ENCODE peak calls at places on chromosomes 12 and 14, in four cellular contexts. J is neural crest cell; M is CD4-positive, alpha-beta T cell; U is cardiac fibroblast. G is an unnamed sample.

GRCh38 chr12:43551971-43552559 is at the start of gene ADAMTS20:
- DNase-seq in J (peak; percentile 77), M (no peak), U (peak; percentile 2), G (no peak)

GRCh38 chr14:58740584-58740983 is 102.8 kb downstream of the DACT1 start:
- DNase-seq in J (no peak), M (no peak), U (no peak), G (no peak)

GRCh38 chr14:52906141-52906601 is 44.7 kb downstream of the FERMT2 start:
- DNase-seq in J (no peak), M (no peak), U (peak; percentile 76), G (no peak)

GRCh38 chr12:16349132-16349463 is 1.7 kb downstream of the MGST1 start:
- DNase-seq in J (no peak), M (no peak), U (peak; percentile 95), G (peak; percentile 68)

GRCh38 chr12:31781894-31782540 is 53.2 kb upstream of the AMN1 start:
- DNase-seq in J (no peak), M (no peak), U (no peak), G (no peak)

GRCh38 chr14:24135834-24136683 is at the start of gene PSME1:
- DNase-seq in J (peak; percentile 87), M (peak; percentile 94), U (peak; percentile 89), G (peak; percentile 87)

GRCh38 chr12:132398386-132398991 is 69.1 kb upstream of the GALNT9 start:
- DNase-seq in J (no peak), M (no peak), U (no peak), G (peak; percentile 27)

GRCh38 chr12:11576104-11576503 is 73.4 kb upstream of the ETV6 start:
- DNase-seq in J (no peak), M (no peak), U (peak; percentile 64), G (peak; percentile 64)

GRCh38 chr14:93115920-93116675 is at the start of gene ITPK1:
- DNase-seq in J (peak; percentile 52), M (peak; percentile 45), U (peak; percentile 66), G (no peak)

GRCh38 chr14:88128811-88129210 is 123.9 kb downstream of the GPR65 start:
- DNase-seq in J (no peak), M (no peak), U (peak; percentile 11), G (no peak)

GRCh38 chr12:78562358-78563205 is 302.0 kb upstream of the SYT1 start:
- DNase-seq in J (no peak), M (no peak), U (peak; percentile 47), G (no peak)

GRCh38 chr12:30329281-30329680 is 366.4 kb downstream of the IPO8 start:
- DNase-seq in J (no peak), M (no peak), U (peak; percentile 27), G (no peak)

GRCh38 chr12:916240-916639 is 33.3 kb downstream of the RAD52 start:
- DNase-seq in J (no peak), M (peak; percentile 13), U (no peak), G (no peak)

GRCh38 chr14:93023039-93023438 is 92.7 kb downstream of the ITPK1 start:
- DNase-seq in J (no peak), M (no peak), U (no peak), G (no peak)

GRCh38 chr14:61601923-61602732 is 93.2 kb upstream of the HIF1A start:
- DNase-seq in J (no peak), M (no peak), U (no peak), G (no peak)

GRCh38 chr12:32726286-32726685 is 29.4 kb downstream of the YARS2 start:
- DNase-seq in J (no peak), M (no peak), U (no peak), G (no peak)

GRCh38 chr14:26163761-26164160 is 434.1 kb downstream of the NOVA1 start:
- DNase-seq in J (no peak), M (no peak), U (peak; percentile 72), G (no peak)

GRCh38 chr12:78866518-78866917 is 1.9 kb downstream of the SYT1 start:
- DNase-seq in J (no peak), M (no peak), U (no peak), G (no peak)

GRCh38 chr12:89528434-89528833 is 2.6 kb upstream of the POC1B start:
- DNase-seq in J (no peak), M (no peak), U (no peak), G (no peak)

GRCh38 chr12:89521348-89522238 is 3.0 kb downstream of the GALNT4 start:
- DNase-seq in J (no peak), M (no peak), U (no peak), G (no peak)

GRCh38 chr12:89525824-89526770 is at the start of gene POC1B:
- DNase-seq in J (peak; percentile 69), M (peak; percentile 46), U (peak; percentile 79), G (peak; percentile 56)

GRCh38 chr12:89524201-89525001 is at the start of gene GALNT4:
- DNase-seq in J (peak; percentile 81), M (peak; percentile 69), U (peak; percentile 90), G (peak; percentile 89)

GRCh38 chr12:89525002-89525823 is 617 bp upstream of the GALNT4 start:
- DNase-seq in J (peak; percentile 35), M (peak; percentile 25), U (no peak), G (peak; percentile 44)
- TF ChIP-seq CTCF in J (peak; percentile 49), M (peak; percentile 10), U (no peak), G (peak; percentile 40)

GRCh38 chr14:101961746-101962502 is 2.4 kb upstream of the DYNC1H1 start:
- DNase-seq in J (no peak), M (no peak), U (no peak), G (no peak)

GRCh38 chr14:101963611-101964296 is 619 bp upstream of the DYNC1H1 start:
- DNase-seq in J (no peak), M (no peak), U (no peak), G (no peak)

GRCh38 chr14:101963052-101963451 is 1.3 kb upstream of the DYNC1H1 start:
- DNase-seq in J (no peak), M (no peak), U (no peak), G (no peak)

GRCh38 chr14:101961011-101961721 is 3.2 kb upstream of the DYNC1H1 start:
- DNase-seq in J (peak; percentile 70), M (peak; percentile 68), U (peak; percentile 87), G (peak; percentile 71)

DNA sequence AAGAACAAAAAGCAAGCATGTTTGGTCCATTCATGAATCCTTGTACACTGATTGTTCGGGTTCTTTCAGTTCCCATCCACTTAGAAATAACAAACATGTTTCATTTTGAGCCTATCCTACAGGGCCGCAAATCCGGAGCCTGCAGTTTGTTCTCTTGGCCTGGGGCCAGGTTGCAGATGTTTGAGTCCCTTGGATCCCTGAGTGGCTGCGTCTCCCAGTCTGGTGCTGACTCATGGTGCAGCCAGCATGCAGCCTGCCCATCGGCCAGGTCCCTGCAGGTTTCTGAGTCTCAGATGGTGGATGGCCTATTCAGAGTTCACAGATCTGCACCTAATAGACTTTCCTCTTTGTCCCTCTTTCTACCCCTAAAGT is 1.9 kb upstream of the DYNC1H1 start:
- DNase-seq in J (no peak), M (no peak), U (peak; percentile 86), G (no peak)
- TF ChIP-seq CTCF in J (no peak), M (no peak), U (no peak), G (no peak)

DNA sequence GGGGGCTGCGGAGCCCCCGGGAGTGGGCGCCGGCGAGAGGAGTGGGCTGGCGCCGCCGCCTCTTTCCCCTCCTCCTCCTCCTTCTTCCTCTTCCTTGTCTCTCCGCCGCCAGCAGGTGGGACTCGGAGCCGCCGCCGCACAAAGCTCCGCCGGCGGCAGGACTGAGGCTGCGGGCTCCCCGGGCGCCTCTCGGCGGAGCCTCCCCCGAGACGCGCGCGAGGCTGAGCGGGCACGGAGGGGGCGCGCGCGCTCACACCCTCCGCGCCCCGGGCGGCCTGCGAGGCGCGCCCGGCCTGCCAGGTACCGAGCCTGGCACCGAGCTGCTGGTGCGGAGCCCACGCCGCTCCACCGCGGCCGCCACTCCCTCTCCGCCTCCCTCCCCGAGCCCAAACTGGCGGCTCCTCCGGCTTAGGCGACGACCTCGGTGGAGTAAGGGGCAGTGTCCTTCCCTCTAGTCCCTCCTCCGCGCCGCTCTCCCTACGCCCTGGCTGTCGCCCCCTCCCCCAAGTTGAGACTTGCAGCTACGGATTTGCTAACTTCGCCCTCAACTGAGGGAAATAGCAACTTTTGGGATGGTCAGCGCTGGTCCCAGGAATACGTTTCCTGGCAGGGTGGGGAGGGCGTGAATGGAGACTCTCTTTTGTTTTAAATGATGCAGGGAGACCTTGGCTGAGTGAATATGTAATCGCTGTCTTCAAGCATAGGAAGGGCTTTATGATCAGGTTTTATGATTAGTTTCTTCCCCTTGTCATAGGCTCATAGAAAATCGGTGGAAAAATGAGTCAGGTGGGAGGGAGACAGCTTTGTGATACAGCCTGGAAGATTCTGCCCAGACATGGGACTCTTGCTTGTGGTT is 199.5 kb upstream of the CAND1 start:
- DNase-seq in J (peak; percentile 57), M (peak; percentile 26), U (peak; percentile 3), G (no peak)
- TF ChIP-seq CTCF in J (peak; percentile 32), M (no peak), U (no peak), G (no peak)

GRCh38 chr12:48978741-48979601 is 849 bp downstream of the WNT1 start:
- DNase-seq in J (no peak), M (no peak), U (no peak), G (no peak)
- TF ChIP-seq CTCF in J (no peak), M (no peak), U (no peak), G (no peak)

GRCh38 chr14:71403673-71404072 is 496.4 kb downstream of the PCNX1 start:
- DNase-seq in J (no peak), M (peak; percentile 13), U (peak; percentile 53), G (no peak)
- TF ChIP-seq CTCF in J (peak; percentile 41), M (no peak), U (no peak), G (peak; percentile 35)

DNA sequence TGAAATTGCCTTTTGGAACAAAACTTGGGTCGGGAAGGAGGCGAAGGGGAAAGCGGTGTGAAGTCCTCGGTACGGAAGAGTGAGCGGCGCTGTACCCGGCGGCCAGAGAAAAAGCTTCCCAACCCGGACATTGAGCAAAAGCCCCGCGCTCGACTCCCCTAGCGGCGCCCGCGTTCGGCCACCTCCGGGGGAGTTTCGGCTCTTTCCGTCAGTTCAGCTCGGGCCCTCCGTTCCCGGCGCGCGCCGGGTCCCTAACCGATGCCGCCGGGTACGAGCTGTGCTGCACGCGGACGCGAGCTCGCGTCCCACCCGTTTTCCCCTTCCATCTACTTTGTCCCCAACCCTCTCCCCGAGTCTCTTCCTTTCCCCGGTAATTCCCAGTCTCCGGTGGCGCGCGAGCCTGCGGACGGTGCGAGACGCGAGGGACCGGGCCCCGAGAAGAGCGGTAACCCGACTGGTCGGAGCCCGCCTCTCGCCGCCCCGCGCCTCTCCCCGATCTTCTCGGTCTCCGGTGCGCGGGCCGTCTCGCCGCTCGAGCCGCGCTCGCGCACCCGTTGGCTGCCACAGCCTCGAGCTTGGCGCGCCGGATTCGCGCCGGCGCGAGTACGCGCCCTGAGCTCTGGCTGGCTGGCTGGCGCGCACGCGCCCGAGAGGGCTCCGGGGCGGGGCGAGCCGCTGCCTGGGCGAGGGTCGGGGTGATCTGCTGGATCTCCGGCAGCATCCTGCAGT is 446 bp upstream of the SPATS2 start:
- DNase-seq in J (peak; percentile 93), M (peak; percentile 80), U (peak; percentile 97), G (peak; percentile 78)
- TF ChIP-seq CTCF in J (peak; percentile 35), M (no peak), U (peak; percentile 2), G (no peak)

GRCh38 chr14:64637735-64638473 is 66.3 kb upstream of the PLEKHG3 start:
- DNase-seq in J (no peak), M (no peak), U (peak; percentile 63), G (no peak)

GRCh38 chr14:64636980-64637429 is 67.2 kb upstream of the PLEKHG3 start:
- DNase-seq in J (no peak), M (no peak), U (no peak), G (no peak)

GRCh38 chr14:64632056-64632455 is 72.2 kb upstream of the PLEKHG3 start:
- DNase-seq in J (no peak), M (no peak), U (no peak), G (no peak)

GRCh38 chr14:64636208-64636979 is 67.8 kb upstream of the PLEKHG3 start:
- DNase-seq in J (peak; percentile 77), M (peak; percentile 59), U (peak; percentile 79), G (peak; percentile 52)

GRCh38 chr14:64634558-64634957 is 69.7 kb upstream of the PLEKHG3 start:
- DNase-seq in J (no peak), M (no peak), U (no peak), G (no peak)
- TF ChIP-seq CTCF in J (no peak), M (no peak), U (no peak), G (no peak)